ENCODE peak calls at places on chromosomes 6 and 20, in seven cellular contexts. I is effector CD4-positive, alpha-beta T cell; C is NCI-H774; H is aorta; L is heart right ventricle; G is H7; D is heart left ventricle. T is an unnamed sample.

GRCh38 chr20:21125072-21125848 is 622 bp upstream of the KIZ start:
- DNase-seq in I (no peak), C (peak), H (no peak), L (peak), G (peak), D (peak), T (no peak)

GRCh38 chr6:24922174-24922573 is 13.6 kb downstream of the RIPOR2 start:
- DNase-seq in I (no peak), C (no peak), H (no peak), L (no peak), G (no peak), D (no peak), T (no peak)

GRCh38 chr6:2848851-2849250 is 7.2 kb upstream of the SERPINB1 start:
- DNase-seq in I (peak), C (no peak), H (no peak), L (no peak), G (no peak), D (no peak), T (no peak)

GRCh38 chr6:132568611-132569010 is 1.5 kb upstream of the TAAR6 start:
- DNase-seq in I (no peak), C (no peak), H (no peak), L (no peak), G (no peak), D (no peak), T (no peak)

GRCh38 chr6:39190545-39191235 is 38.6 kb downstream of the KCNK5 start:
- DNase-seq in I (no peak), C (no peak), H (no peak), L (no peak), G (no peak), D (no peak), T (no peak)

GRCh38 chr6:8845691-8846090 is 410.3 kb upstream of the SLC35B3 start:
- DNase-seq in I (no peak), C (no peak), H (no peak), L (no peak), G (no peak), D (no peak), T (no peak)

GRCh38 chr20:52031574-52032303 is 159.8 kb downstream of the ZFP64 start:
- DNase-seq in I (no peak), C (no peak), H (no peak), L (no peak), G (no peak), D (no peak), T (no peak)

GRCh38 chr6:22435151-22435550 is 134.2 kb upstream of the HDGFL1 start:
- DNase-seq in I (no peak), C (no peak), H (no peak), L (no peak), G (no peak), D (no peak), T (no peak)

GRCh38 chr6:167485186-167485978 is 160.5 kb downstream of the TTLL2 start:
- DNase-seq in I (no peak), C (no peak), H (no peak), L (peak), G (no peak), D (peak), T (no peak)